ENCODE peak calls at places on chromosomes 12 and 14, in seven cellular contexts. Y is AG10803; X is type B pancreatic cell; P is astrocyte of the spinal cord; V is BE2C; N is T-helper 2 cell; Q is activated T-helper 1 cell treated with anti-CD3 and anti-CD28 coated beads, Interleukin-2, amount 50 U/mL, for 16 hours. H is an unnamed sample.

GRCh38 chr14:35046751-35047536 is 872 bp downstream of the FAM177A1 start:
- DNase-seq in Y (no peak), X (no peak), P (peak), V (no peak), N (no peak), Q (no peak), H (no peak)

GRCh38 chr12:109018276-109018675 is 2.6 kb downstream of the SVOP start:
- DNase-seq in Y (no peak), X (no peak), P (no peak), V (no peak), N (no peak), Q (no peak), H (no peak)

GRCh38 chr12:7994731-7995205 is 37.7 kb upstream of the FOXJ2 start:
- DNase-seq in Y (peak), X (no peak), P (peak), V (no peak), N (no peak), Q (no peak), H (peak)

GRCh38 chr12:75767957-75768356 is 256.5 kb upstream of the KRR1 start:
- DNase-seq in Y (no peak), X (no peak), P (no peak), V (no peak), N (no peak), Q (no peak), H (no peak)

GRCh38 chr12:16939871-16940306 is 333.9 kb upstream of the LMO3 start:
- DNase-seq in Y (peak), X (no peak), P (peak), V (peak), N (no peak), Q (no peak), H (peak)

GRCh38 chr14:41986726-41987125 is 380.1 kb downstream of the LRFN5 start:
- DNase-seq in Y (no peak), X (no peak), P (peak), V (no peak), N (no peak), Q (no peak), H (peak)

GRCh38 chr12:3071107-3071506 is 6.1 kb upstream of the TSPAN9 start:
- DNase-seq in Y (no peak), X (no peak), P (no peak), V (no peak), N (no peak), Q (no peak), H (no peak)

GRCh38 chr12:1591543-1591942 is 2.8 kb downstream of the FBXL14 start:
- DNase-seq in Y (no peak), X (no peak), P (peak), V (no peak), N (no peak), Q (no peak), H (no peak)

GRCh38 chr12:16324772-16325171 is 22.7 kb upstream of the MGST1 start:
- DNase-seq in Y (no peak), X (no peak), P (no peak), V (no peak), N (no peak), Q (no peak), H (no peak)

GRCh38 chr14:68668028-68668427 is 124.8 kb downstream of the ZFP36L1 start:
- DNase-seq in Y (no peak), X (peak), P (no peak), V (no peak), N (no peak), Q (no peak), H (no peak)

GRCh38 chr14:50233335-50234250 is 2.2 kb upstream of the SOS2 start:
- DNase-seq in Y (no peak), X (no peak), P (no peak), V (no peak), N (no peak), Q (peak), H (peak)

GRCh38 chr14:34043627-34044372 is 92.9 kb upstream of the EGLN3 start:
- DNase-seq in Y (no peak), X (no peak), P (no peak), V (no peak), N (peak), Q (peak), H (peak)

GRCh38 chr14:60946773-60947172 is 34.1 kb downstream of the TRMT5 start:
- DNase-seq in Y (no peak), X (no peak), P (no peak), V (no peak), N (no peak), Q (no peak), H (no peak)

GRCh38 chr14:68000516-68000915 is 180.9 kb downstream of the RAD51B start:
- DNase-seq in Y (no peak), X (no peak), P (no peak), V (no peak), N (no peak), Q (no peak), H (no peak)

GRCh38 chr12:43285248-43285647 is 266.8 kb downstream of the ADAMTS20 start:
- DNase-seq in Y (peak), X (no peak), P (peak), V (no peak), N (no peak), Q (no peak), H (peak)

GRCh38 chr12:67415473-67415872 is 146.3 kb downstream of the CAND1 start:
- DNase-seq in Y (peak), X (no peak), P (peak), V (no peak), N (no peak), Q (no peak), H (peak)

GRCh38 chr14:50667491-50668007 is 557 bp downstream of the SAV1 start:
- DNase-seq in Y (no peak), X (no peak), P (no peak), V (no peak), N (no peak), Q (no peak), H (peak)

GRCh38 chr14:65847065-65847847 is 434.7 kb downstream of the FUT8 start:
- DNase-seq in Y (no peak), X (no peak), P (no peak), V (no peak), N (peak), Q (peak), H (no peak)

GRCh38 chr12:47602330-47602729 is 103.5 kb downstream of the RPAP3 start:
- DNase-seq in Y (no peak), X (no peak), P (peak), V (no peak), N (no peak), Q (no peak), H (no peak)

GRCh38 chr12:32983968-32984367 is 87.4 kb upstream of the PKP2 start:
- DNase-seq in Y (no peak), X (no peak), P (no peak), V (peak), N (no peak), Q (no peak), H (peak)

GRCh38 chr12:118436002-118436724 is 59.8 kb downstream of the SUDS3 start:
- DNase-seq in Y (no peak), X (no peak), P (no peak), V (peak), N (no peak), Q (no peak), H (peak)